ENCODE peak calls at places on chromosome 5, in four cellular contexts. One of them, this sample, is unnamed.

GRCh38 chr5:148687427-148687826 is 33.1 kb upstream of the HTR4 start:
- DNase-seq in COLO829: no peak
- DNase-seq in NCI-H510A treated with DMSO at 0.1 percent for 48 hours: no peak
- DNase-seq in effector memory CD8-positive, alpha-beta T cell: no peak
- DNase-seq in this sample: no peak

GRCh38 chr5:6812091-6812490 is 98.9 kb downstream of the TENT4A start:
- DNase-seq in COLO829: no peak
- DNase-seq in effector memory CD8-positive, alpha-beta T cell: no peak
- DNase-seq in NCI-H510A treated with DMSO at 0.1 percent for 48 hours: no peak
- DNase-seq in this sample: no peak

GRCh38 chr5:146877783-146878470 is 630 bp downstream of the PPP2R2B start:
- DNase-seq in COLO829: no peak
- DNase-seq in NCI-H510A treated with DMSO at 0.1 percent for 48 hours: no peak
- DNase-seq in effector memory CD8-positive, alpha-beta T cell: peak
- DNase-seq in this sample: no peak

GRCh38 chr5:150389759-150390256 is 22.9 kb downstream of the CD74 start:
- DNase-seq in effector memory CD8-positive, alpha-beta T cell: no peak
- DNase-seq in COLO829: no peak
- DNase-seq in NCI-H510A treated with DMSO at 0.1 percent for 48 hours: no peak
- DNase-seq in this sample: no peak

GRCh38 chr5:178478370-178478769 is 111.8 kb downstream of the COL23A1 start:
- DNase-seq in NCI-H510A treated with DMSO at 0.1 percent for 48 hours: no peak
- DNase-seq in COLO829: no peak
- DNase-seq in effector memory CD8-positive, alpha-beta T cell: no peak
- DNase-seq in this sample: no peak

GRCh38 chr5:54040773-54041172 is 269.6 kb downstream of the ARL15 start:
- DNase-seq in NCI-H510A treated with DMSO at 0.1 percent for 48 hours: no peak
- DNase-seq in effector memory CD8-positive, alpha-beta T cell: no peak
- DNase-seq in COLO829: no peak
- DNase-seq in this sample: no peak

GRCh38 chr5:116502616-116503015 is 72.0 kb downstream of the SEMA6A start:
- DNase-seq in COLO829: peak
- DNase-seq in effector memory CD8-positive, alpha-beta T cell: no peak
- DNase-seq in NCI-H510A treated with DMSO at 0.1 percent for 48 hours: no peak
- DNase-seq in this sample: no peak

GRCh38 chr5:33975846-33976245 is 8.6 kb downstream of the SLC45A2 start:
- DNase-seq in COLO829: no peak
- DNase-seq in effector memory CD8-positive, alpha-beta T cell: no peak
- DNase-seq in NCI-H510A treated with DMSO at 0.1 percent for 48 hours: no peak
- DNase-seq in this sample: no peak

GRCh38 chr5:74042559-74043357 is 416.8 kb downstream of the ARHGEF28 start:
- DNase-seq in effector memory CD8-positive, alpha-beta T cell: no peak
- DNase-seq in NCI-H510A treated with DMSO at 0.1 percent for 48 hours: no peak
- DNase-seq in COLO829: no peak
- DNase-seq in this sample: no peak

GRCh38 chr5:138458353-138458752 is 6.9 kb upstream of the EGR1 start:
- DNase-seq in NCI-H510A treated with DMSO at 0.1 percent for 48 hours: no peak
- DNase-seq in COLO829: no peak
- DNase-seq in effector memory CD8-positive, alpha-beta T cell: no peak
- DNase-seq in this sample: no peak

GRCh38 chr5:26259081-26259480 is 779.3 kb downstream of the CDH9 start:
- DNase-seq in COLO829: no peak
- DNase-seq in effector memory CD8-positive, alpha-beta T cell: no peak
- DNase-seq in NCI-H510A treated with DMSO at 0.1 percent for 48 hours: no peak
- DNase-seq in this sample: no peak

GRCh38 chr5:23494558-23494957 is 12.9 kb upstream of the PRDM9 start:
- DNase-seq in NCI-H510A treated with DMSO at 0.1 percent for 48 hours: no peak
- DNase-seq in COLO829: no peak
- DNase-seq in effector memory CD8-positive, alpha-beta T cell: no peak
- DNase-seq in this sample: no peak

GRCh38 chr5:150066901-150067396 is 19.4 kb downstream of the CSF1R start:
- DNase-seq in NCI-H510A treated with DMSO at 0.1 percent for 48 hours: no peak
- DNase-seq in effector memory CD8-positive, alpha-beta T cell: no peak
- DNase-seq in COLO829: no peak
- DNase-seq in this sample: no peak